ENCODE peak calls at places on chromosomes 12 and 14, in seven cellular contexts. Y is fibroblast of lung, G is H1, K is lower lobe of right lung, U is endodermal cell, O is psoas muscle, F is BJ. L is an unnamed sample.

GRCh38 chr12:21528953-21529352 is 2.9 kb downstream of the SPX start:
- DNase-seq in G (no peak), Y (peak; percentile 19), K (no peak), O (no peak), F (no peak), U (no peak), L (no peak)

GRCh38 chr14:96795443-96795842 is 1.7 kb upstream of the VRK1 start:
- DNase-seq in G (no peak), Y (no peak), F (no peak), U (no peak), K (no peak), O (no peak), L (no peak)

GRCh38 chr12:69816082-69816481 is 8.9 kb upstream of the MYRFL start:
- DNase-seq in G (no peak), Y (no peak), O (no peak), U (no peak), F (no peak), K (no peak), L (no peak)

GRCh38 chr12:132998742-132999141 is 12.6 kb downstream of the ZNF26 start:
- DNase-seq in F (no peak), K (no peak), G (no peak), U (no peak), O (no peak), Y (no peak), L (no peak)

GRCh38 chr14:38310420-38310995 is 54.6 kb upstream of the CLEC14A start:
- DNase-seq in U (no peak), G (no peak), F (no peak), O (no peak), K (no peak), Y (no peak), L (no peak)

GRCh38 chr14:50725761-50726160 is 57.7 kb upstream of the SAV1 start:
- DNase-seq in U (no peak), K (no peak), G (no peak), Y (no peak), F (no peak), O (no peak), L (no peak)

GRCh38 chr12:69161835-69162234 is 77.5 kb upstream of the CPSF6 start:
- DNase-seq in K (no peak), O (no peak), G (no peak), Y (peak; percentile 33), F (no peak), U (no peak), L (no peak)

GRCh38 chr12:15227004-15227679 is 5.9 kb upstream of the RERG start:
- DNase-seq in G (no peak), O (peak; percentile 46), K (peak; percentile 52), Y (peak; percentile 27), F (no peak), U (peak; percentile 81), L (no peak)

GRCh38 chr12:108815875-108816594 is 41.3 kb downstream of the SSH1 start:
- DNase-seq in O (no peak), Y (peak; percentile 62), F (no peak), K (no peak), G (no peak), U (no peak), L (no peak)

GRCh38 chr12:15186593-15186992 is 34.6 kb downstream of the RERG start:
- DNase-seq in U (no peak), G (no peak), O (no peak), K (no peak), Y (no peak), F (no peak), L (no peak)

GRCh38 chr12:123761841-123762714 is at the start of gene DNAH10:
- DNase-seq in F (no peak), O (no peak), K (peak; percentile 62), Y (peak; percentile 22), G (peak; percentile 33), U (peak; percentile 98), L (peak; percentile 67)

GRCh38 chr14:80164991-80165390 is 46.3 kb downstream of the DIO2 start:
- DNase-seq in O (no peak), Y (peak; percentile 74), U (no peak), K (no peak), G (no peak), F (peak; percentile 8), L (no peak)

GRCh38 chr12:52023976-52024688 is 17.4 kb downstream of the TAMALIN start:
- DNase-seq in U (no peak), O (no peak), K (no peak), G (no peak), F (no peak), Y (no peak), L (no peak)

GRCh38 chr12:108765289-108765764 is 34.0 kb upstream of the CORO1C start:
- DNase-seq in Y (no peak), U (peak; percentile 65), G (no peak), F (no peak), K (no peak), O (no peak), L (no peak)

GRCh38 chr12:116656371-116656770 is 81.5 kb downstream of the SPRING1 start:
- DNase-seq in G (no peak), U (no peak), F (no peak), K (no peak), Y (no peak), O (no peak), L (no peak)

GRCh38 chr12:26855337-26856089 is 22.5 kb upstream of the ITPR2 start:
- DNase-seq in U (no peak), Y (no peak), G (no peak), O (no peak), K (no peak), F (no peak), L (no peak)

GRCh38 chr12:26857465-26858176 is 24.6 kb upstream of the ITPR2 start:
- DNase-seq in Y (no peak), U (no peak), F (no peak), G (no peak), O (no peak), K (no peak), L (no peak)

GRCh38 chr12:26853303-26854027 is 20.5 kb upstream of the ITPR2 start:
- DNase-seq in U (peak; percentile 89), F (no peak), K (peak; percentile 79), G (no peak), O (peak; percentile 61), Y (peak; percentile 48), L (peak; percentile 66)

GRCh38 chr12:26848156-26848825 is 15.3 kb upstream of the ITPR2 start:
- DNase-seq in O (no peak), K (no peak), G (no peak), F (no peak), Y (no peak), U (no peak), L (no peak)

DNA sequence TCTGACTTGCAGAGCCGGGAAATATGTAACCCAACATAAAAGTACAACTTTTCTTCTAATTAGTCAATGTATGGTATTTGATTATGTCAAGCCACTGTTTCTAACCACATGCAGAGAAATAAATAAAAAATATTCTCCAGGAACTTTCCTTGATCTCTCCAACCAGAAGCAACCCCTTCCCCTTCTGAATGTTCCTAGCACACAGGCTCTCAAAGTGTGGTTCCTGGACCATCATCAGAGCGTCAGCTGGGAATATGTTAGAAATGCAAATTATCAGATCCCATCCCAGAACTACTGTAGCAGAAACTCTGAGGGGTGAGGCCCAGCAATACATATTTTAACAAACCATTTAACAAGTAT is 21.0 kb upstream of the ITPR2 start:
- DNase-seq in U (no peak), G (no peak), K (no peak), O (no peak), Y (no peak), F (no peak), L (no peak)
- TF ChIP-seq CTCF in U (no peak), G (no peak), K (no peak), O (no peak), Y (no peak), F (no peak), L (no peak)

DNA sequence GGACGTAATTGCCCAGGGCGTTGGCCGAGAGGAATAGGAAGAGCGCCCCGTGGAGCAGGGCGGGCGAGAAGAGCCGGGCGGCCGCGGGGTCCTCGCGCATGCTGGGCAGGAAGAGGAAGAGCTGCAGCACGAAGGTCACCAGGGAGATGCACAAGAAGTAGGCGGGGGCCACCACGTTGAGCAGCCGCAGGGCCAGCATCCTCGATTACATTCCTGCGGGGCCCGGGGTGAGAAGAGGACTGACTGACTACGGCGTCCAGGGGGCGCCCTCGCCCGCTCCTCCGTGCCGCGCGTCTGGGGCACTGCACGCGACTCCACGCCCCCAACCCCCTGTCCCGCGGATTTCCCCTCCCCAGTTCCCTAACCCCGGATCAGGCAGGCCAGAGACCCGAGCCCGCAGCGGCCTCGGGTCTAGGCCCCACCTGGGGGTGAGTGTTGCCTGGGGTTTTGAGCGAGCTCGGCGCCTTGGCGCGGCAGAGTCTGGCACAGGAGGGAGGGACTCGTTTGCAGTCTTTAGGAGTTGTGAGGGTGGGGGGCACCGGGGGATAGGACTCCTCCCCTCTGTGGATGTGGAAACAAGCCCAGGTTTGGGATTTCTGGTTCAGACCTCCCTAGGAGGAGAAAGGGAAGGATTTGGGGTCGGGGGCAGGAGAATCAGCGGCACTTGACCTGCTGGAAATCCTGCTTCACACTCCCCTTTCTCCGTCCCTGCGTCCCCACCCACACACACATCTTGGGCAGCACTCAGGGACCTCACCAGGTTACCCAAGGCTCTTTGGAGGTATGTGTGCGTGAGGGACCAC is 1.9 kb downstream of the ZDHHC22 start:
- DNase-seq in Y (no peak), F (no peak), K (no peak), O (peak; percentile 27), G (no peak), U (peak; percentile 95), L (no peak)
- H3K4me3 ChIP-seq in Y (no peak overlapping the region), F (no peak overlapping the region), K (no peak overlapping the region), O (peak overlapping the region; percentile 64), G (peak overlapping the region; percentile 79), U (peak overlapping the region; percentile 78), L (peak overlapping the region; percentile 29)

DNA sequence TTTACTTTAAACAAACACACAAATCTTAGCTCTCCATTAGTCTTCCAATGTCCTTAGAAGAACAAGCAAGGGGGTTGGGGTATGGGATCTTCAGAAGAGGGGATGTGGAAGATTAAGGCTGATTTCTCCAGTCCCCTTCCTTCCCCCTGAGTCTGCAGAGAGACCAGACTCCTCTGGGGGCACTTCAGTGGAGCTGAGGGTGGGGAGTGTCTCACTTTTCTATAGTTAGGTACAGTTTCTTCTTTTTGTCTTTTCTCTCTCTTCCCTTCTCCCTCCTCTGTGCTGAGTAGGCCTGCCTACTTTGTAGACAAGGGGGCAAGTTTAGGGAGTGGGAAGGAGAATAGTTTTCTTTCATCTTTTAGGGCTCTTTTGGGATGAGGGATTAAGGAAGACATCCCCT is 2.5 kb downstream of the HOXC4 start:
- DNase-seq in G (no peak), Y (no peak), O (no peak), F (no peak), U (no peak), K (no peak), L (no peak)
- H3K27me3 ChIP-seq in G (peaks cover 95% of the 10 kb centered on the region), Y (no peaks in the 10 kb centered on the region), O (no peaks in the 10 kb centered on the region), F (peaks cover 15% of the 10 kb centered on the region), U (peaks cover 100% of the 10 kb centered on the region), K (peaks cover 80% of the 10 kb centered on the region), L (peaks cover 54% of the 10 kb centered on the region)

DNA sequence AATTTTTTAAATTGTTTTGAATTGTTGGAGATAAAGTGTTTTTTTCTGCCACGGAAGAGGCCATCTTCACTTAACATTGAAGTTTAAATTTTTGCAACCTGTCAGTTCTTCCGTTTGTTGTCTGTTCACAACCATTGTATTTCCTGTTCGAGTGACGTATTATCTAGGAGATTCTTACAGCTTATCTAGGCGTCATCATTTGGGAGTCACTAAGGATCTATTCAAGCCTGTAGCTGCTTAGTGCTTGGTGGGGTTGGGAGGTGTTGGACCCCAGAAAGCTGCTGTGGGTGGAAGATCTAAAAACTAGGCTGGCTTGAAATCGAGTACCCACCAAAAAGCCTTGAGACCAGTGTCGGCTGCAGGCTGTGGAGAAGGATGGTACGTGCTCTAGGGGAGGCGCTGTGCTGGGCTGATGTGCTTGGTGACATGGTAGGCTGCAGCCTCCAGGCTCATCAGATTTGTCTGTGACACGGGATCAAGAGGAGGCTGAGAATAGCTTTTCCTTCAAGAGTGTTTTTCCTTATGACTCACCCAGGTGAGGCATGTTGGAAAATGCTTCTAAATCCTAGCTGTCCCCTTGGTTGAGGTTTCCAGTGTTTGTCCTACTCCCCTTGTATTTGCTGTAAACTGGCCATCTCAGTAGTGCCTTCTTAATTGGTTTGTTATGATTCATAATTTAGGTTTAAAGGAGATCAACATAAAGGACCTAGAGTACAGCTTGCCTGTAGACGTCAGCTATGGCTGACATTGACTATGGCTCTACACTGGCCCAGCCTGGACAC is 57.8 kb downstream of the ATG14 start:
- DNase-seq in O (no peak), F (no peak), Y (no peak), G (no peak), K (no peak), U (peak; percentile 65), L (no peak)
- TF ChIP-seq CTCF in O (no peak), F (no peak), Y (no peak), G (no peak), K (no peak), U (no peak), L (no peak)

L was measured in heart left ventricle.